ENCODE peak calls at places on chromosomes 2 and 18, in four cellular contexts. F, O, R and N are unnamed samples.

GRCh38 chr2:20444113-20444992 is 2.5 kb upstream of the RHOB start:
- DNase-seq in F (no peak), O (no peak), R (no peak), N (no peak)

GRCh38 chr2:122610948-122611609 is 855.6 kb downstream of the TSN start:
- DNase-seq in F (no peak), O (peak), R (no peak), N (no peak)

GRCh38 chr18:37306420-37306819 is 259.2 kb downstream of the CELF4 start:
- DNase-seq in F (no peak), O (no peak), R (no peak), N (no peak)

GRCh38 chr2:100673115-100673514 is 110.3 kb downstream of the PDCL3 start:
- DNase-seq in F (no peak), O (no peak), R (no peak), N (no peak)

GRCh38 chr2:218745160-218745558 is 34.5 kb downstream of the TTLL4 start:
- DNase-seq in F (no peak), O (no peak), R (peak), N (no peak)

GRCh38 chr2:180690611-180691010 is 289.8 kb upstream of the UBE2E3 start:
- DNase-seq in F (no peak), O (no peak), R (no peak), N (no peak)

GRCh38 chr2:167127135-167127534 is 238.9 kb downstream of the XIRP2 start:
- DNase-seq in F (no peak), O (no peak), R (peak), N (no peak)

GRCh38 chr18:55637204-55637603 is 49.2 kb upstream of the TCF4 start:
- DNase-seq in F (no peak), O (no peak), R (peak), N (no peak)

GRCh38 chr2:222336442-222336841 is 37.6 kb upstream of the PAX3 start:
- DNase-seq in F (no peak), O (no peak), R (no peak), N (no peak)

GRCh38 chr18:40019797-40020392 is 1935.1 kb upstream of the PIK3C3 start:
- DNase-seq in F (no peak), O (no peak), R (no peak), N (no peak)

GRCh38 chr2:127173073-127173472 is 47.0 kb downstream of the CYP27C1 start:
- DNase-seq in F (no peak), O (no peak), R (no peak), N (no peak)

GRCh38 chr2:198283149-198283548 is 478.8 kb downstream of the PLCL1 start:
- DNase-seq in F (no peak), O (no peak), R (no peak), N (no peak)

GRCh38 chr2:130183500-130184373 is 1.7 kb downstream of the MZT2B start:
- DNase-seq in F (no peak), O (no peak), R (peak), N (no peak)

GRCh38 chr2:46689993-46690392 is 210.6 kb downstream of the TMEM247 start:
- DNase-seq in F (no peak), O (no peak), R (no peak), N (no peak)

GRCh38 chr2:17646096-17646554 is 105.6 kb downstream of the VSNL1 start:
- DNase-seq in F (peak), O (peak), R (peak), N (peak)

GRCh38 chr2:74440005-74440377 is 1.7 kb downstream of the RTKN start:
- DNase-seq in F (peak), O (no peak), R (peak), N (no peak)

GRCh38 chr2:220664272-220665107 is 907.6 kb downstream of the EPHA4 start:
- DNase-seq in F (no peak), O (no peak), R (no peak), N (no peak)

GRCh38 chr2:60581461-60582282 is 28.2 kb upstream of the BCL11A start:
- DNase-seq in F (peak), O (no peak), R (peak), N (peak)

GRCh38 chr18:32418148-32418547 is 52.5 kb downstream of the GAREM1 start:
- DNase-seq in F (no peak), O (no peak), R (peak), N (no peak)

GRCh38 chr2:166413255-166413654 is 37.5 kb upstream of the SCN9A start:
- DNase-seq in F (no peak), O (no peak), R (no peak), N (no peak)

GRCh38 chr2:151171186-151171585 is 90.5 kb downstream of the RBM43 start:
- DNase-seq in F (no peak), O (no peak), R (no peak), N (no peak)

GRCh38 chr2:38465789-38466127 is 88.7 kb upstream of the ATL2 start:
- DNase-seq in F (peak), O (no peak), R (peak), N (peak)

GRCh38 chr2:234500394-234501006 is 3.6 kb upstream of the ARL4C start:
- DNase-seq in F (no peak), O (peak), R (peak), N (peak)

GRCh38 chr2:194383404-194383803 is 1273.6 kb upstream of the SLC39A10 start:
- DNase-seq in F (no peak), O (no peak), R (no peak), N (no peak)

GRCh38 chr2:237692601-237693079 is 65.3 kb downstream of the LRRFIP1 start:
- DNase-seq in F (peak), O (no peak), R (no peak), N (no peak)

GRCh38 chr2:144091622-144092021 is 428.3 kb downstream of the ZEB2 start:
- DNase-seq in F (no peak), O (no peak), R (no peak), N (no peak)

GRCh38 chr2:217890445-217890844 is 112.3 kb downstream of the TNS1 start:
- DNase-seq in F (peak), O (no peak), R (peak), N (no peak)

GRCh38 chr2:54757496-54757895 is 34.0 kb downstream of the EML6 start:
- DNase-seq in F (no peak), O (no peak), R (no peak), N (no peak)

GRCh38 chr2:48799605-48800004 is 44.1 kb upstream of the LHCGR start:
- DNase-seq in F (no peak), O (no peak), R (no peak), N (no peak)

GRCh38 chr2:239000500-239001073 is 152.7 kb downstream of the TWIST2 start:
- DNase-seq in F (no peak), O (no peak), R (no peak), N (no peak)

GRCh38 chr2:116696223-116696622 is 1118.3 kb upstream of the DDX18 start:
- DNase-seq in F (no peak), O (no peak), R (no peak), N (no peak)

GRCh38 chr18:61606068-61606660 is 272.9 kb downstream of the CDH20 start:
- DNase-seq in F (no peak), O (no peak), R (no peak), N (no peak)

GRCh38 chr2:11387100-11387390 is 42.6 kb upstream of the ROCK2 start:
- DNase-seq in F (no peak), O (no peak), R (no peak), N (no peak)

GRCh38 chr18:44803019-44803650 is 122.4 kb downstream of the SETBP1 start:
- DNase-seq in F (no peak), O (no peak), R (peak), N (peak)

GRCh38 chr2:118310878-118311442 is 222.7 kb downstream of the INSIG2 start:
- DNase-seq in F (peak), O (no peak), R (no peak), N (no peak)

GRCh38 chr18:76801567-76802505 is 20.5 kb upstream of the ZNF236 start:
- DNase-seq in F (peak), O (no peak), R (peak), N (peak)
- TF ChIP-seq FOXK2 in F (no peak), O (no peak), R (no peak), N (no peak)

DNA sequence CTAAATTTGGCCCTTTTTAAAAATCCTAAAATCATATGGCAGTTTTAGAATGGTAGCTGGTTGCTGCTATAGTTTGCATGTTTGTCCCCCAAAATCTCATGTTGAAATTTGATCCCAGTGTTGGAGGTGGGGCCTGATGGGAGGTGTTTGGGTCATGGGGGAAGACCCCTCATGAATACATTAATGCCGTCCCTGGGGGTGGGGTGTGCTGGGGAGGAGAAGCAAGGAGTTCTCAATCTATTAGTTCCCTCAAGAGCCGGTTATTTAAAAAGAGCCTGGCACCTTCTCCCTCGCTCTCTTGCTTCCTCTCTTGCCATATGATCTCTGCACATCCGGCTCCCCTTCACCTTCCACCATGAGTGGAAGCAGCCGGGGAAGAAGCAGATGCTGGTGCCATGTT is 20.8 kb downstream of the GPATCH11 start:
- DNase-seq in F (no peak), O (no peak), R (no peak), N (no peak)
- TF ChIP-seq FOXK2 in F (no peak), O (no peak), R (no peak), N (no peak)

GRCh38 chr2:224934542-224935188 is 107.6 kb downstream of the DOCK10 start:
- DNase-seq in F (no peak), O (no peak), R (no peak), N (no peak)
- TF ChIP-seq FOXK2 in F (no peak), O (no peak), R (no peak), N (no peak)

GRCh38 chr2:241870081-241870541 is 582 bp downstream of the RTP5 start:
- DNase-seq in F (no peak), O (no peak), R (no peak), N (no peak)

GRCh38 chr2:241871538-241872312 is 2.2 kb downstream of the RTP5 start:
- DNase-seq in F (no peak), O (no peak), R (no peak), N (no peak)

GRCh38 chr2:241869087-241869961 is at the start of gene RTP5:
- DNase-seq in F (no peak), O (no peak), R (no peak), N (no peak)

GRCh38 chr2:241872313-241872642 is 2.7 kb downstream of the RTP5 start:
- DNase-seq in F (no peak), O (no peak), R (no peak), N (no peak)

DNA sequence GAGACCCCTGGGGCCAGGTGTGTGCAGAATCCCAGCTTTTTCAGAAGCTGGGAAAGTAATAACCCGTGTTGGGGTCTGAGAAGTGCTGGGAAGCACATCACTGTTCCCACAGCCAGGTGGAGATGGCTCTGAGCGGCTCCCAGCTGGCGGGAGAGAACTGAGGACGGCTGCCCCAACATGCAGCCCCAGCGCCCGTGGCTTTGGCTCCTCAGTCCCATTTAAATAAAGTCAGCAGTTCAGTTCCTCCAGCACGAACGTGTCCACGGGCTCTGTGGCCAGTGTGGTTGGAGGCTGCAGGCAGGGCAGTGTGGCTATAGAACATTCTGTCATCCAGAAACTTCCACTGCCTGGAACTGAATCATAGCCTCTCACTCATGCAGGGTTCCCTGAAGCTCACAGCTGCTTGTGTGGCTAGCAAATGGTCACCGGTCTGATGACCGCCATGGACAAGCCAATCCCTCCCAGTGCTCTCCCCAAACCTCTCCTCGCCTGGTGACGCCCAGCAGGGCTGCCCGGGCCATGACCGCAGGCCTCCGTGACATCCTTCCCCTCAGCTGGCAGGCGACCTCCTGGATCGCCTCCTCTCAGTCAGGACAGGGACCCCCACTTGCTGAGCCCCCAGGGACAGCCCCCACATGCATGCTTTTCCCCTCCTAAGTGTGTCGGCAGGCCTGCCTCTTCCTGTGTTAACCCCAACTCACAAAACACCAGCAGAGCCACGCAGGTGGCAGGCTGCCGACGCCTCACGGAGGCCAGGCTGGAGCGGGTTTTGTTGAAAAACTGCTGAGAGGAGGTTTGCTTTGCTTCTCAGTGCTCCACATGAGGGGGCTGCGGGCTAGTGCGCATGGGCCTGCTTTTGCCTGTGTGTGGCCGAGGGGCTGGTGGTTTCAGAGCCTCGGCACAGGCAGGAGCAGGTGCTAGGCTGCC is 1.3 kb downstream of the RTP5 start:
- DNase-seq in F (no peak), O (no peak), R (no peak), N (no peak)
- TF ChIP-seq FOXK2 in F (no peak), O (no peak), R (no peak), N (no peak)

DNA sequence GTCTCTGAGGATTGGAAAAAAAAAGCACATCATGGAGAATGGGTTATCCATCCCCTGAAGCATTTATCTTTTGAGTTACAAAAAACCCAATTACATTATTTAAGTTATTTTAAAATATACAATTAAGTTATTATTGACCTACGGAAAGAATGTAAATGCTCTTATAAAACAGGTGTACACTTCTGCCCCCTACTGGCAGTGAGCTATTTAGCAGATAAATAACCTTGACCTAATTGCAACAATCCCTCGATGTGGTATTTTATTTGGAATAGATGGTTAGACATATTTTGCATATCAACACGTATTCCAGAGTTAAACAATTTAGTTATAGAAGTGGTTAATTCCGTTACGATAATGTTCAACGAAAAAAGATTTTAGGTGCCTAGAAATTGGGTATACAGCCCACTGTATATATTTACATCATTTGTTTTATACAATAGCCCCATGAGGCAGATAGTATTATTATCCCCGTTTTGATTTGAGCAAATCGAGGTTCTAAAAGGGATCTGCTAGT is 9.1 kb upstream of the DAW1 start:
- DNase-seq in F (peak), O (no peak), R (peak), N (peak)
- TF ChIP-seq FOXK2 in F (no peak), O (no peak), R (no peak), N (no peak)

GRCh38 chr18:77101410-77102245 is 31.0 kb downstream of the MBP start:
- DNase-seq in F (no peak), O (peak), R (no peak), N (no peak)
- TF ChIP-seq FOXK2 in F (no peak), O (no peak), R (no peak), N (no peak)

GRCh38 chr2:215829261-215829660 is 184.1 kb downstream of the MREG start:
- DNase-seq in F (no peak), O (no peak), R (no peak), N (no peak)

GRCh38 chr2:215833531-215834162 is 179.7 kb downstream of the MREG start:
- DNase-seq in F (peak), O (no peak), R (peak), N (peak)

GRCh38 chr2:215832791-215833190 is 180.6 kb downstream of the MREG start:
- DNase-seq in F (no peak), O (no peak), R (peak), N (no peak)

GRCh38 chr2:215830313-215830712 is 183.0 kb downstream of the MREG start:
- DNase-seq in F (peak), O (no peak), R (peak), N (no peak)

DNA sequence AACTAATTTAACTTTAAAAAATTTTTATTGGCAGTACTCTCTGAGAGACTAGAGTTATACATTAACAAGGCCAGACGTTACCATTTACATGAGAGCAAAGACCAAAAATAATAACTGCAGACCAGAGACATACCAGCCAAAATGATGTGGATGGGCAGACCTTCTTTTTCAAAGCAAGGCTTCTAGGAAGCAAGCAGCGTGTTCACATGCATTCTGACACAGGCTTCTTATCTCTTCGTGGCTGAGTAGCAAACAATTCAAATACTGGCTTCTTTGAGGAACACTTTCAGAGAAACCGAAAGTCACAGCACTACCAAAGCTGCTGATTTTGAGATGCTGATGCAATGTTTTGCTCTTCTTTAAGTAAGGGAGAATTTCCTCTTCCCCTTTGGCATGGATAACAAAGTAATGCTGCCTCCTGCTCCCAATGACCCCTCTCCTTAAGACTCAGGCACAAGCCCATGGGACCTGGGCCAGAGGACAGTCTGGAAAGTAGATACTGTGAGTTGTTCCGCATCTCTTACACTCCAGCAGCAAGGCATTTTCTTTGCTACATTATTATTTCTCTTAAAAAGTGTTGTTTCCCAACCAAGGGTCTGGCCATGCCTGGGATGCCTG is 181.9 kb downstream of the MREG start:
- DNase-seq in F (no peak), O (peak), R (peak), N (no peak)
- TF ChIP-seq FOXK2 in F (peak), O (no peak), R (no peak), N (no peak)

GRCh38 chr18:9136315-9137141 is at the start of gene ANKRD12:
- DNase-seq in F (peak), O (peak), R (peak), N (peak)

GRCh38 chr18:9137168-9138066 is 836 bp downstream of the ANKRD12 start:
- DNase-seq in F (peak), O (no peak), R (peak), N (peak)

GRCh38 chr18:9133225-9133624 is 3.4 kb upstream of the ANKRD12 start:
- DNase-seq in F (no peak), O (no peak), R (no peak), N (no peak)

GRCh38 chr18:9135081-9135911 is 1.3 kb upstream of the ANKRD12 start:
- DNase-seq in F (no peak), O (no peak), R (no peak), N (no peak)

DNA sequence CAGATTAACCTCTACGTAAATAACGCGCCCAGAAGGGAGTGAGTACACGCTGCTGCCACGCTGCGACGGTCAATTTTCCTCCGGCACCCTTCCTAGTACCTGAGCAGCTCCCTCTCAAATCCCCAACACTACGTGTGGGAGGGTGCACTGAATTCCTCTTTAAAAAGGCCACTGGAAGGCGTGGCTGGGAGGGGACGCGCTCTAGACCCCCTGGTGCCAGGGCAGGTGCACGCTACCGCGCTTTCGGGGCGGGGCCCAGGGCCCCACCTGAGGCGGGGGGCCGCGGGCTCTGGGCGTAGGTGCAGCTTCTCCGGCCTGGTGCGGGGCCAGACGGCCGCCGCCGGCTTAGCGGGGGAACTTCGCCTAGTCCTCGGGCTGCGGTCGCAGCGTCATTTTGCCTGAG is 668 bp upstream of the ANKRD12 start:
- DNase-seq in F (peak), O (no peak), R (peak), N (peak)
- TF ChIP-seq FOXK2 in F (peak), O (no peak), R (no peak), N (no peak)

DNA sequence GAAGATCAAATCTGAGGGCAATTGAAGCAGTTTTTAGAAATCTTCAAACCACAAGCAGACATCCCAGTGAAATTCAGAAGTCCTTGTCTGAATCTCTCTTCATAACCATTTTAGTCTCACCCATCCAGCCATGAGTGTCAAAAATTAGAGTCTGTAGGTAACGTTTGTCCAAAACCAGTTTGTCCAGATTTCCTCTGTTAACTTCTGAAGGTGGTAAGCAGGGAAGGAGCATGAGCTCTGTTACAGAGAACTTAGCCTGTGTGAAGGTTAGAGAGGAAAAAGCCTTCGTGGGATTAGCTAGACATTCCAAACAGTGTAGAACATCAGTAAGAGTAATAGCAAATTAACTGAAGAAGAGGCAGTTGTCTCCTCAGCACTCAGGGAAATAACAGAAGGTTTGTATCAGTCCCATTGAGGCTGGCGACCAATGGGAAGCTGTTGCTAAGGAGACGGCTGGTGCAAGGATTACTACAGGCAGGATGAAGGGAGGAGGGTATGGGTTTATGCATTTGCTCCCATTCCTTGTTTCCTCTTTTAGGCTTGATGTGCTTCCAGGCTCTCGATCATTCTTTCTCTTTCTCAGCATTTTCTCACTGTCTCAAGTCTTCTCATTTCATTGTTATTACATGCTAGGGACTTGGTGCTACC is 8.7 kb upstream of the GPR155 start:
- DNase-seq in F (no peak), O (no peak), R (no peak), N (no peak)
- TF ChIP-seq FOXK2 in F (no peak), O (no peak), R (no peak), N (no peak)